ENCODE peak calls at places on chromosome 13, in eight cellular contexts. T, W, V, B, U, X, Q and L are unnamed samples.

GRCh38 chr13:85314686-85315085 is 484.5 kb downstream of the SLITRK6 start:
- DNase-seq in X (no peak), U (no peak), T (no peak), V (no peak), W (no peak), Q (no peak), B (no peak), L (no peak)

GRCh38 chr13:100244431-100244830 is 155.5 kb downstream of the PCCA start:
- DNase-seq in B (no peak), T (no peak), U (no peak), V (no peak), W (no peak), Q (no peak), X (no peak), L (no peak)

GRCh38 chr13:29908411-29908810 is 58.0 kb upstream of the UBL3 start:
- DNase-seq in Q (peak; percentile 55), U (no peak), W (peak; percentile 48), B (no peak), T (peak; percentile 80), V (no peak), X (no peak), L (no peak)

GRCh38 chr13:101397742-101398141 is 18.6 kb downstream of the NALCN start:
- DNase-seq in Q (no peak), V (no peak), T (peak; percentile 92), B (no peak), X (no peak), U (peak; percentile 53), W (no peak), L (no peak)

GRCh38 chr13:80881495-80882482 is 540.9 kb upstream of the SPRY2 start:
- DNase-seq in V (no peak), Q (no peak), U (peak; percentile 65), W (no peak), B (no peak), X (no peak), T (no peak), L (no peak)

GRCh38 chr13:34044660-34045080 is 226.7 kb downstream of the RFC3 start:
- DNase-seq in B (no peak), V (no peak), W (no peak), X (no peak), T (peak; percentile 33), U (peak; percentile 97), Q (no peak), L (no peak)

GRCh38 chr13:109381546-109382180 is 404.7 kb downstream of the IRS2 start:
- DNase-seq in Q (no peak), T (peak; percentile 71), B (no peak), X (no peak), V (no peak), U (peak; percentile 41), W (no peak), L (no peak)

GRCh38 chr13:75010941-75011340 is 471.0 kb downstream of the TBC1D4 start:
- DNase-seq in V (no peak), W (no peak), B (no peak), X (no peak), Q (no peak), U (no peak), T (no peak), L (no peak)

GRCh38 chr13:108003626-108004025 is 211.7 kb downstream of the LIG4 start:
- DNase-seq in T (no peak), X (peak; percentile 36), V (no peak), U (no peak), B (no peak), W (no peak), Q (no peak), L (no peak)

GRCh38 chr13:66765559-66765958 is 464.6 kb downstream of the PCDH9 start:
- DNase-seq in Q (no peak), W (no peak), T (no peak), B (no peak), V (no peak), X (no peak), U (no peak), L (no peak)

GRCh38 chr13:64457976-64458375 is 2772.2 kb downstream of the PCDH9 start:
- DNase-seq in W (no peak), Q (no peak), V (no peak), B (no peak), X (no peak), T (peak; percentile 38), U (no peak), L (no peak)

GRCh38 chr13:28499579-28499978 is 4.7 kb upstream of the FLT1 start:
- DNase-seq in Q (no peak), B (no peak), X (no peak), W (no peak), T (peak; percentile 74), V (no peak), U (no peak), L (no peak)
- H3K27me3 ChIP-seq in Q (peaks cover 11% of the 10 kb centered on the region), B (no peaks in the 10 kb centered on the region), X (no peaks in the 10 kb centered on the region), W (peaks cover 26% of the 10 kb centered on the region), T (peaks cover 12% of the 10 kb centered on the region), V (peaks cover 11% of the 10 kb centered on the region), U (peaks cover 55% of the 10 kb centered on the region), L (peaks cover 20% of the 10 kb centered on the region)

DNA sequence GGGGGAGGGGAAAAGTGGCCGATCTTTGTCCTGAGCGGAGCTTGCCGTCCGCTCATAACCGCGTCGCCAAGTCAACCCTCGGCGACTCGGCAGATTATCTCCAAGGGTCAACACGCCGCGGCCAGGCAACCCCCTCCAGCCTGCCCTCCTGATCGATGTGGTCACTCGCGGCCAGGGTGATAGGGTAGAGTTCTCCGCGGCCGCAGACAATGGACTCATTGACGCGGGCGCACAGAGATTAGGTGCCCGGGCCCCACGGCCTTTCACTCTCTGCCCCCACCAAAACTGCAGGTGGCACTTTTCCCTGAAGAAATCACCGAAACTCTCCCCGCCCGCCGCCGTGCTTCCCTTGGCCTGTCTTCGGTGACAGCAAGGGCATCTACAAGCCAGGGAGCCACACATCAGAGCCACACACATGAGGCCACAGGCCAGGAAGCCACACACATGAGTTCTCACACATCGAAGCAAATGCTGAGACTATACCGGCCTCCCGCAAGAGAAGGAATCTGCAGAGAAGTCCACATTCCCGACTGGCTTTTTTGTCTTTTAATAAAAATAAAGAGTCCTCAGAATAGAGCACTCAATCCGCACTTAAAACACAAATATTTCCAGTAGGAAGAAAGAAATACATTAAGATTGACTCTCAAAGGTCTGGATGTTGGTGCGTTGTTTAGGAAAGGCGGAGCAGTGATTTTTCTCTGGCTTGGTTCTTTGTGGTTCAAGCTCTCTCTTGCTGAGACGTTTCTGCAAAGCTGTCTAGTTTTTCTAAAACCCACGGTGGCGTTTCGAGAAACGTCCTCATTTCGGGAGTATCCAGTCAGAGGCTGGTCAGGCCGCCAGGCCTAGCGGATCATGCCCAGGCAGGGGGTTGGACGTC is 1.5 kb upstream of the PDX1 start:
- DNase-seq in B (no peak), V (peak; percentile 70), W (no peak), T (no peak), U (no peak), Q (no peak), X (no peak), L (no peak)
- H3K27me3 ChIP-seq in B (peaks cover 50% of the 10 kb centered on the region), V (no peaks in the 10 kb centered on the region), W (peaks cover 100% of the 10 kb centered on the region), T (peaks cover 82% of the 10 kb centered on the region), U (peaks cover 90% of the 10 kb centered on the region), Q (peaks cover 98% of the 10 kb centered on the region), X (no peaks in the 10 kb centered on the region), L (peaks cover 77% of the 10 kb centered on the region)

GRCh38 chr13:44109986-44110640 is 230.4 kb downstream of the LACC1 start:
- DNase-seq in X (no peak), V (no peak), T (no peak), U (no peak), W (no peak), Q (no peak), B (no peak), L (peak; percentile 44)

GRCh38 chr13:44106231-44107152 is 226.8 kb downstream of the LACC1 start:
- DNase-seq in W (no peak), B (no peak), T (no peak), U (no peak), Q (no peak), X (peak; percentile 28), V (no peak), L (no peak)

GRCh38 chr13:44108345-44108858 is 228.7 kb downstream of the LACC1 start:
- DNase-seq in W (peak; percentile 32), V (peak; percentile 59), T (no peak), U (no peak), B (no peak), Q (no peak), X (no peak), L (peak; percentile 89)

GRCh38 chr13:44104969-44105368 is 225.3 kb downstream of the LACC1 start:
- DNase-seq in Q (no peak), V (no peak), B (peak; percentile 8), T (no peak), X (no peak), U (no peak), W (no peak), L (peak; percentile 30)

DNA sequence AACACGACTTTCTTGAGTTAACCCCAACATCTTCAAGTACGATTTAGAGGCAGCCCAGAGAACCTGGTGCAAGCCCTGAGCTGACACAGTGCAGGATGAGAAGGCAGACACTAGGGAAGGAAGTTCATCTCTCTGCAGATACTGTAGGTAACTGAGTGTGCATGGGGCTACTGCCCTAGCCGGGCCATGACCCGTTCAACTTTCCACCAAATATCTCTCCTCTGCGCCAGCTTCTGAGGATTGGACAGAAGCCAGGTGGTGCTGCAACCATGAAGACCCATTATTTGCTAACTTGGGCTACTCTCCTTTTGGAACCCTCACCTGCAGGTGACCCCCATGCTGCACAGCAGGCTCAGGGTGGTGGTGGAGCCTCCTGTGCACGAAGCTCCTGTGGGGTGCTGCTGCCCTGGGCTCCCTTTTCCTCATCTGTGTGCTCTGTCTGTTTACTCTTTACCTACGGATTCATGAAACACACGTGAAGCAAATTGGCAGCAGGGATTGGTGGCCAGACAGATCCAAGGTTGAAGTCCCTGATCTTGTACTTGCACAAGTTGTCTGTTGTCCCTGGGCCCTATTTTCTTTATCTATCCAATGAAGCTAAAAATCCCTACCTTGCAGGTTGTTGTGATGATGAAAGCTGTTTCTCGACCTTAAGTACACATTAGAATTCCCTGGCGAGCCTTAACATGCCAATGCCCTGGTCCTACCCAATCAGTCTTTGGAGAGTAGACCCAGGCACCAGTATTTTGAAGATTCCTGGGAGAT is 227.8 kb downstream of the LACC1 start:
- DNase-seq in V (no peak), T (no peak), B (no peak), X (no peak), Q (no peak), U (peak; percentile 46), W (no peak), L (peak; percentile 30)
- H3K27me3 ChIP-seq in V (no peaks in the 10 kb centered on the region), T (peaks cover 4% of the 10 kb centered on the region), B (no peaks in the 10 kb centered on the region), X (no peaks in the 10 kb centered on the region), Q (no peaks in the 10 kb centered on the region), U (no peaks in the 10 kb centered on the region), W (no peaks in the 10 kb centered on the region), L (no peaks in the 10 kb centered on the region)

GRCh38 chr13:77696863-77697207 is 652 bp upstream of the SLAIN1 start:
- DNase-seq in V (no peak), Q (no peak), T (no peak), W (no peak), B (no peak), X (no peak), U (no peak), L (no peak)

GRCh38 chr13:77698211-77699058 is 948 bp downstream of the SLAIN1 start:
- DNase-seq in B (peak; percentile 49), X (peak; percentile 33), U (peak; percentile 2), W (peak; percentile 19), T (no peak), V (peak; percentile 42), Q (no peak), L (peak; percentile 28)

GRCh38 chr13:77693449-77693940 is 4.0 kb upstream of the SLAIN1 start:
- DNase-seq in U (no peak), T (no peak), X (no peak), W (no peak), B (no peak), Q (no peak), V (no peak), L (no peak)

GRCh38 chr13:77697208-77698103 is at the start of gene SLAIN1:
- DNase-seq in X (peak; percentile 91), W (peak; percentile 81), B (peak; percentile 90), Q (peak; percentile 41), V (peak; percentile 87), T (peak; percentile 5), U (no peak), L (peak; percentile 72)

GRCh38 chr13:77696006-77696862 is 1.3 kb upstream of the SLAIN1 start:
- DNase-seq in T (no peak), Q (no peak), V (no peak), X (no peak), U (no peak), W (no peak), B (no peak), L (no peak)
- H3K27me3 ChIP-seq in T (peaks cover 22% of the 10 kb centered on the region), Q (peaks cover 60% of the 10 kb centered on the region), V (no peaks in the 10 kb centered on the region), X (no peaks in the 10 kb centered on the region), U (peaks cover 94% of the 10 kb centered on the region), W (peaks cover 8% of the 10 kb centered on the region), B (no peaks in the 10 kb centered on the region), L (peaks cover 5% of the 10 kb centered on the region)